ENCODE peak calls at places on chromosomes 11 and 22, in six cellular contexts. X is HCT116, D is heart left ventricle, I is H54, B is ovary, E is A549. Q is an unnamed sample.
A peak's percentile ranks its signal among the peaks of the same experiment; 100 is the strongest.

GRCh38 chr22:46827072-46827780 is 64.8 kb downstream of the TBC1D22A start:
- DNase-seq in X (no peak), D (no peak), I (no peak), B (no peak), E (no peak), Q (no peak)

GRCh38 chr22:18056802-18057474 is 20.9 kb upstream of the PEX26 start:
- DNase-seq in X (no peak), D (no peak), I (no peak), B (no peak), E (no peak), Q (no peak)

GRCh38 chr11:9231848-9232177 is 33.3 kb downstream of the DENND5A start:
- DNase-seq in X (no peak), D (no peak), I (no peak), B (no peak), E (no peak), Q (no peak)

GRCh38 chr11:17573526-17573925 is 26.5 kb downstream of the OTOG start:
- DNase-seq in X (no peak), D (no peak), I (no peak), B (no peak), E (no peak), Q (no peak)

GRCh38 chr11:44258190-44258489 is 51.8 kb downstream of the ALX4 start:
- DNase-seq in X (no peak), D (no peak), I (no peak), B (no peak), E (no peak), Q (no peak)

GRCh38 chr11:61126266-61126665 is 24.0 kb downstream of the CD5 start:
- DNase-seq in X (no peak), D (peak; percentile 62), I (no peak), B (peak; percentile 81), E (no peak), Q (no peak)

GRCh38 chr22:48744283-48744641 is 1083.4 kb downstream of the BRD1 start:
- DNase-seq in X (no peak), D (no peak), I (no peak), B (no peak), E (no peak), Q (no peak)

GRCh38 chr11:59777104-59777503 is 21.9 kb downstream of the STX3 start:
- DNase-seq in X (no peak), D (no peak), I (no peak), B (no peak), E (no peak), Q (no peak)

GRCh38 chr11:111459506-111460270 is 52.5 kb downstream of the BTG4 start:
- DNase-seq in X (no peak), D (no peak), I (no peak), B (no peak), E (no peak), Q (no peak)

GRCh38 chr11:21774212-21774611 is 418.7 kb upstream of the ANO5 start:
- DNase-seq in X (no peak), D (peak; percentile 75), I (no peak), B (no peak), E (no peak), Q (no peak)

GRCh38 chr22:32910358-32910757 is 108.9 kb downstream of the TIMP3 start:
- DNase-seq in X (no peak), D (no peak), I (no peak), B (no peak), E (no peak), Q (no peak)

GRCh38 chr11:73716153-73717056 is 44.5 kb downstream of the RAB6A start:
- DNase-seq in X (no peak), D (no peak), I (no peak), B (no peak), E (no peak), Q (peak; percentile 5)

GRCh38 chr11:134889832-134890231 is 477.8 kb upstream of the B3GAT1 start:
- DNase-seq in X (no peak), D (no peak), I (no peak), B (no peak), E (no peak), Q (no peak)

GRCh38 chr11:33028537-33028914 is 10.8 kb upstream of the TCP11L1 start:
- DNase-seq in X (no peak), D (no peak), I (no peak), B (no peak), E (no peak), Q (no peak)

GRCh38 chr11:131690776-131691557 is 320.6 kb downstream of the NTM start:
- DNase-seq in X (no peak), D (no peak), I (no peak), B (no peak), E (no peak), Q (no peak)

GRCh38 chr11:118180300-118180703 is 3.9 kb upstream of the SCN2B start:
- DNase-seq in X (peak; percentile 55), D (peak; percentile 92), I (no peak), B (peak; percentile 57), E (no peak), Q (no peak)

GRCh38 chr11:79940165-79940564 is 499.3 kb upstream of the TENM4 start:
- DNase-seq in X (no peak), D (no peak), I (no peak), B (no peak), E (no peak), Q (no peak)

GRCh38 chr22:46852771-46853170 is 90.3 kb downstream of the TBC1D22A start:
- DNase-seq in X (no peak), D (no peak), I (no peak), B (no peak), E (no peak), Q (no peak)

GRCh38 chr11:74988541-74989268 is at the start of gene NEU3:
- DNase-seq in X (peak; percentile 69), D (peak; percentile 81), I (peak; percentile 91), B (peak; percentile 78), E (peak; percentile 79), Q (peak; percentile 87)

GRCh38 chr11:5136246-5136645 is 1.9 kb downstream of the OR52A5 start:
- DNase-seq in X (no peak), D (no peak), I (no peak), B (no peak), E (no peak), Q (no peak)

GRCh38 chr11:86955674-86956522 is 703 bp upstream of the FZD4 start:
- DNase-seq in X (peak; percentile 34), D (peak; percentile 90), I (peak; percentile 67), B (peak; percentile 91), E (peak; percentile 85), Q (peak; percentile 85)

DNA sequence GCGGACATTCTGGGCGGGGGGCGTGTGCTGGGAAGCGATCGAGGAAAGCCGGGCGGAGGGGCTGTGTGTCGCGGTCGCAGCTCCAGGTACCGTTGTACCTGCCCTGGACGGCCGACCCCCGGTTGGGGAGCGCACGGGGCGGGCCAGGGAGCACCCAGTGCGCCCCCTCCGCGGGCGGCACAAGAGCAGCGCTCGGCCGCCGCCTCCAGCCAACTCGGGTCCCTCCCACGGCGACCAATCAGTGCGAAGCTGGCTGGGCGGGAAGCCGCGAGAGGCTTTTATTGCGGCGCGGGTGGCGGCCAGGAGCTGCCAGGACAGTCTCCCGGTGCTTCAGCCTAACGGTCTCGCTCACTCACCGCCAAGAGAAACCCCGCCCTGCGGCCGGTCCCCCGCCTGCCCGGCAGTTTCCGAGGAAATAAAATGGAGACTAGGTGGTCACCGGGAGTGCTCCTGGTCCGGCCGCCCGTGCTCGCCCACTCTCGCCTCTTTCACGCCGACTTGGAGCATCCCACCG is 1.7 kb downstream of the NCAM1 start:
- DNase-seq in X (no peak), D (peak; percentile 84), I (no peak), B (peak; percentile 84), E (no peak), Q (no peak)
- TF ChIP-seq POLR2A in X (no peak), D (no peak), I (no peak), B (no peak), E (no peak), Q (no peak)

GRCh38 chr11:65853249-65853979 is 4.6 kb downstream of the CFL1 start:
- DNase-seq in X (no peak), D (no peak), I (no peak), B (peak; percentile 27), E (no peak), Q (no peak)
- TF ChIP-seq POLR2A in X (no peak), D (no peak), I (no peak), B (no peak), E (no peak), Q (peak; percentile 42)

GRCh38 chr22:35539910-35540599 is 576 bp upstream of the RASD2 start:
- DNase-seq in X (no peak), D (peak; percentile 65), I (peak; percentile 41), B (peak; percentile 78), E (peak; percentile 44), Q (peak; percentile 69)
- TF ChIP-seq POLR2A in X (peak; percentile 32), D (no peak), I (no peak), B (no peak), E (peak; percentile 36), Q (no peak)

DNA sequence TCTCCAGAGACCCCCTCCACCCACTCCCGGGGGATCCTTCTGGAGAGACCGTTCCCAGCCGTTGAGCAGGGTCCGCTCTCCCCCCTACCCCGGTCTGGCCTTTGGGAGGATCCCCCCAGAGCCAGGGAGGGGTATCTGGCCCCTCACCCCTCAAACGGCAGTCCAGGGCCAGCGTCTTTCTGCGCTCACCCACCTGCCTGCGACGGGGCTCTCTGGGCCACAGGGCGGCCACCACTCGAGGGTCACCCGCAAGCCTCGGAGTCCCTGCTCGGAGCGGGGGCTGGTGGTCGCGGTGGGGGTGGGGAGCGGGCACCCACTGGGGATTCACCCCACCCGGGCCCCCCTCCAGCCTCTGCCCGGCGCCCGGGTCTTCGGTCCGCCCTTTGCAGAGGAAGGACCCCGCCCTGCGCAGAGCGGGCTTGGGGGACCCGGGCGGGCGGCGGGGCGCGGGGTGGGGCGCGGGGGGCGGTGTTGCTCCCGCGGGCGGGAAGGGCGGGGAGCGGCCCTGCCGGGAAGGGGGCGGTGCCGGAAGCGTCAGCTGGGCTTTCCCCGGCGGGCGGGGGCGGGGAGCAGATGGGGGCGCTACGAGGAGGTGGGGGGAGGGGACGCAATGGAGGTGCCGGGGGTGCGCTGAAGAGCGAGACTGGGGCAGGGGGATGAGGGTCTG is 16.6 kb downstream of the CRELD2 start:
- DNase-seq in X (no peak), D (peak; percentile 93), I (no peak), B (peak; percentile 92), E (no peak), Q (peak; percentile 39)
- TF ChIP-seq POLR2A in X (no peak), D (no peak), I (no peak), B (no peak), E (no peak), Q (no peak)

DNA sequence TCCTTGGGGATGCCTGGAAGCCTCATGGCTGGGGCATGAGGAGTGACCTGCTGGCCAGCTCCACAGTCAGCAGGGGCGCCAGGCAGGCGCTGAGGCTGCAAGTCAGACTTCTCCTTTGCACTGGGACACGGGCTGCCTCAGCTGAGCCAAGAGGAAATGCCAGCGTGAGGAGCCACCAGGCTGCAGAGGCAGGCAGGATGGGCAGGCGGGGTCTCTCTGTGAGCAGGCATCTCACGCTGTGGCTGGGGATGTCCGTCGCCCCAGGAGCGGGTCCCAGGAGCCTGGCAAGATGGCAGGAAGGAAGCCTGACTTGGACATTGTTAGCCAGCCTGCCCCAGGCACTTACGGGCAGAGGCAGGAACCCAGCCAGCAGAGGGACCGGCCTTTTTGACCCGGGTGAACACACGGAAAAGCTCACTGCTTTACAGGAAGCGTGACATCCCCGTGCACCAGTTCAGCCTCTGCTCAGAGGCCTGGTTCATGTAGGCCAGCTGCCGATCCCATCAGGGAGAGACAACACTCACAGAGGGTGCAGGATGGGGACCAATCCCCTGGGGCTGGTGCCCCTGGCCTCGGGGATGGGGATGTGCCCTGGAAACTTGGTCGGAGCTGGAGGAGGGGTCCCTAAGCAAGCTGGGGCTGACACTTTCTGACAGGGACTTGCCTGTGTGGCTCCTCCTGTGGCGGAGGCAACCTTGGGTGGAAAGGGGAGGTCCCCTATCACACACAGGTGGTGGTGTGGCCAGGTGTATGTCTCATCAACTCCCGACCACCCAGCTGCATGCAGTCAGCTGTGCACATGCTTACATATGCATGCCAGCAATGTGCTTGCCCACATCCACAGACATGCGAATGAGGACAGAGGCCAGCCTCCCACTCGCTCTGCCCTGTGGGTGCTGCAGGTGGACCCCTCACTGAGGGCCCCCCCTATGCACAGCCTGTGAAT is 10.0 kb downstream of the GNB1L start:
- DNase-seq in X (no peak), D (peak; percentile 71), I (peak; percentile 57), B (no peak), E (no peak), Q (no peak)
- TF ChIP-seq POLR2A in X (no peak), D (no peak), I (peak; percentile 17), B (no peak), E (no peak), Q (no peak)

Q was measured in erythroblast.